ENCODE peak calls at places on chromosomes 11 and 22, in five cellular contexts. J is lower leg skin, R is T-helper 2 cell, P is non-pigmented ciliary epithelial cell, V is iris pigment epithelial cell. K is an unnamed sample.

GRCh38 chr11:58562375-58562800 is 13.3 kb downstream of the LPXN start:
- DNase-seq in P (no peak), R (no peak), V (no peak), J (no peak), K (no peak)

GRCh38 chr11:128579790-128580504 is 7.4 kb downstream of the ETS1 start:
- DNase-seq in V (peak), J (no peak), P (no peak), R (no peak), K (no peak)

GRCh38 chr11:9689721-9690120 is 25.8 kb downstream of the SWAP70 start:
- DNase-seq in V (no peak), J (peak), P (no peak), R (no peak), K (no peak)

GRCh38 chr11:118151421-118151820 is 1.2 kb downstream of the SCN4B start:
- DNase-seq in V (peak), P (no peak), J (no peak), R (no peak), K (no peak)

GRCh38 chr11:44110231-44110679 is 14.8 kb downstream of the EXT2 start:
- DNase-seq in V (peak), P (no peak), R (peak), J (no peak), K (no peak)

GRCh38 chr11:65559951-65560537 is 1.9 kb upstream of the LTBP3 start:
- DNase-seq in J (no peak), P (no peak), V (peak), R (no peak), K (no peak)

GRCh38 chr22:28923826-28924732 is 40.7 kb downstream of the ZNRF3 start:
- DNase-seq in J (peak), V (no peak), R (no peak), P (no peak), K (no peak)

GRCh38 chr11:44464741-44465140 is 100.7 kb upstream of the CD82 start:
- DNase-seq in R (no peak), J (no peak), V (peak), P (no peak), K (no peak)

GRCh38 chr22:48822278-48823233 is 1005.1 kb downstream of the BRD1 start:
- DNase-seq in R (no peak), J (no peak), V (no peak), P (no peak), K (no peak)

GRCh38 chr11:94060401-94060800 is 39.2 kb downstream of the HEPHL1 start:
- DNase-seq in R (no peak), V (peak), J (no peak), P (peak), K (no peak)

GRCh38 chr22:31089101-31090100 is 8.3 kb downstream of the SMTN start:
- DNase-seq in P (no peak), R (no peak), V (no peak), J (no peak), K (no peak)

GRCh38 chr22:20464096-20464614 is 26.5 kb upstream of the SCARF2 start:
- DNase-seq in P (no peak), V (no peak), R (peak), J (no peak), K (no peak)

GRCh38 chr11:9148727-9149126 is 57.3 kb upstream of the SCUBE2 start:
- DNase-seq in R (no peak), J (no peak), V (no peak), P (no peak), K (no peak)

GRCh38 chr22:43131773-43132501 is 11.3 kb downstream of the MCAT start:
- DNase-seq in J (no peak), V (no peak), P (no peak), R (no peak), K (no peak)

GRCh38 chr11:133507185-133507584 is 25.1 kb downstream of the OPCML start:
- DNase-seq in J (no peak), V (no peak), P (no peak), R (no peak), K (no peak)

K was measured in smooth muscle cell of the brain vasculature.